ENCODE peak calls at places on chromosomes 1 and 21, in nine cellular contexts. W, K, V, P, S, T, H, G and I are unnamed samples.

GRCh38 chr21:44335266-44336059 is 3.7 kb downstream of the CFAP410 start:
- DNase-seq in W (no peak), K (no peak), V (no peak), P (no peak), S (no peak), T (no peak), H (no peak), G (no peak), I (no peak)

GRCh38 chr1:231603598-231604275 is 22.9 kb upstream of the DISC1 start:
- DNase-seq in W (peak; percentile 41), K (peak; percentile 69), V (peak; percentile 80), P (no peak), S (no peak), T (peak; percentile 65), H (peak; percentile 76), G (no peak), I (no peak)

GRCh38 chr1:232599178-232600041 is 30.5 kb downstream of the SIPA1L2 start:
- DNase-seq in W (no peak), K (peak; percentile 56), V (no peak), P (no peak), S (no peak), T (no peak), H (peak; percentile 89), G (no peak), I (no peak)

GRCh38 chr21:33019885-33020557 is 5.7 kb upstream of the OLIG2 start:
- DNase-seq in W (peak; percentile 51), K (no peak), V (no peak), P (no peak), S (no peak), T (no peak), H (peak; percentile 13), G (no peak), I (no peak)

GRCh38 chr1:4207842-4208692 is 308.0 kb upstream of the C1orf174 start:
- DNase-seq in W (no peak), K (no peak), V (no peak), P (no peak), S (no peak), T (no peak), H (no peak), G (no peak), I (no peak)

GRCh38 chr1:228034954-228035837 is 28.4 kb downstream of the WNT3A start:
- DNase-seq in W (peak; percentile 17), K (no peak), V (no peak), P (no peak), S (no peak), T (no peak), H (no peak), G (no peak), I (peak; percentile 44)

GRCh38 chr21:43355925-43356289 is 71.0 kb downstream of the SIK1 start:
- DNase-seq in W (peak; percentile 42), K (no peak), V (no peak), P (no peak), S (no peak), T (no peak), H (no peak), G (no peak), I (no peak)

GRCh38 chr1:117010310-117010969 is 8.9 kb downstream of the CD101 start:
- DNase-seq in W (no peak), K (no peak), V (no peak), P (no peak), S (no peak), T (no peak), H (no peak), G (no peak), I (no peak)

GRCh38 chr1:217136895-217137205 is 413.6 kb upstream of the ESRRG start:
- DNase-seq in W (peak; percentile 43), K (no peak), V (no peak), P (no peak), S (no peak), T (no peak), H (no peak), G (no peak), I (no peak)

GRCh38 chr1:171919891-171920887 is 78.9 kb downstream of the DNM3 start:
- DNase-seq in W (no peak), K (no peak), V (no peak), P (no peak), S (no peak), T (no peak), H (no peak), G (no peak), I (no peak)

GRCh38 chr21:41888749-41889376 is 9.7 kb upstream of the PRDM15 start:
- DNase-seq in W (no peak), K (no peak), V (peak; percentile 81), P (no peak), S (no peak), T (no peak), H (no peak), G (no peak), I (no peak)

GRCh38 chr1:153799566-153800465 is 24.6 kb downstream of the SLC27A3 start:
- DNase-seq in W (no peak), K (no peak), V (no peak), P (no peak), S (no peak), T (no peak), H (no peak), G (no peak), I (no peak)

GRCh38 chr21:45811136-45811535 is 167.6 kb downstream of the PCBP3 start:
- DNase-seq in W (no peak), K (no peak), V (no peak), P (no peak), S (no peak), T (no peak), H (no peak), G (no peak), I (no peak)

GRCh38 chr1:93616996-93617669 is 64.5 kb downstream of the BCAR3 start:
- DNase-seq in W (no peak), K (peak; percentile 57), V (peak; percentile 86), P (no peak), S (peak; percentile 80), T (peak; percentile 53), H (peak; percentile 76), G (no peak), I (peak; percentile 68)

GRCh38 chr1:30449428-30450147 is 273.8 kb downstream of the MATN1 start:
- DNase-seq in W (peak; percentile 13), K (no peak), V (no peak), P (no peak), S (no peak), T (no peak), H (no peak), G (no peak), I (no peak)